ENCODE peak calls at places on chromosomes 13 and 19, in eight cellular contexts. H, P, R, D, G, T, F and Z are unnamed samples. For H3K4me1, the result is how much of the 10 kb centered on the place peaks cover.

GRCh38 chr13:97328222-97328790 is 105.7 kb upstream of the RAP2A start:
- DNase-seq in G (peak), H (no peak), D (no peak), P (no peak), F (no peak), R (no peak), T (peak), Z (peak)

GRCh38 chr19:41352609-41353465 is 885 bp downstream of the TGFB1 start:
- DNase-seq in F (no peak), P (peak), H (peak), T (peak), D (peak), G (peak), R (peak), Z (peak)

GRCh38 chr13:110344320-110344719 is 37.2 kb downstream of the COL4A2 start:
- DNase-seq in P (no peak), F (no peak), R (no peak), T (no peak), D (no peak), H (no peak), G (no peak), Z (no peak)

GRCh38 chr19:2355168-2356035 is 4.7 kb upstream of the TMPRSS9 start:
- DNase-seq in R (no peak), T (no peak), G (no peak), D (no peak), H (no peak), P (no peak), F (no peak), Z (no peak)

GRCh38 chr19:4161415-4162077 is 8.1 kb downstream of the CREB3L3 start:
- DNase-seq in D (no peak), G (no peak), R (no peak), F (no peak), T (no peak), H (no peak), P (no peak), Z (no peak)

GRCh38 chr19:2983351-2984195 is 6.2 kb downstream of the TLE6 start:
- DNase-seq in D (no peak), T (no peak), P (no peak), G (no peak), H (peak), R (peak), F (no peak), Z (peak)

GRCh38 chr13:33251131-33251629 is 34.4 kb downstream of the STARD13 start:
- DNase-seq in D (no peak), F (no peak), R (no peak), G (no peak), P (no peak), T (no peak), H (no peak), Z (no peak)

GRCh38 chr19:989381-990081 is 5.4 kb downstream of the WDR18 start:
- DNase-seq in F (no peak), D (no peak), G (no peak), R (no peak), T (no peak), P (no peak), H (no peak), Z (peak)

GRCh38 chr13:109198585-109198984 is 569.2 kb downstream of the MYO16 start:
- DNase-seq in G (no peak), D (no peak), R (no peak), T (no peak), P (no peak), H (peak), F (no peak), Z (no peak)

GRCh38 chr13:113403255-113404104 is 39.5 kb upstream of the GRTP1 start:
- DNase-seq in G (no peak), R (peak), P (no peak), H (no peak), D (no peak), F (peak), T (no peak), Z (no peak)

GRCh38 chr19:801861-802496 is 4.7 kb downstream of the PTBP1 start:
- DNase-seq in F (no peak), G (no peak), P (peak), D (no peak), T (no peak), H (peak), R (no peak), Z (peak)

GRCh38 chr13:87078947-87079795 is 592.0 kb upstream of the SLITRK5 start:
- DNase-seq in G (no peak), F (no peak), H (no peak), R (no peak), P (no peak), D (no peak), T (no peak), Z (no peak)

GRCh38 chr13:76000131-76000530 is 364.0 kb downstream of the LMO7 start:
- DNase-seq in G (no peak), T (no peak), P (no peak), F (no peak), H (no peak), R (no peak), D (no peak), Z (no peak)

GRCh38 chr19:13260883-13261653 is 110.9 kb downstream of the IER2 start:
- DNase-seq in F (no peak), D (no peak), R (no peak), T (no peak), P (peak), G (peak), H (peak), Z (no peak)

GRCh38 chr13:113902536-113902935 is 38.7 kb upstream of the GAS6 start:
- DNase-seq in F (no peak), T (no peak), G (no peak), H (no peak), P (no peak), D (no peak), R (no peak), Z (no peak)

GRCh38 chr13:108769213-108770070 is 140.0 kb downstream of the MYO16 start:
- DNase-seq in H (no peak), G (peak), D (no peak), P (no peak), F (no peak), T (no peak), R (no peak), Z (no peak)

GRCh38 chr19:51628153-51628939 is 1.9 kb downstream of the SIGLEC5 start:
- DNase-seq in G (no peak), H (no peak), T (no peak), F (peak), D (no peak), P (no peak), R (no peak), Z (no peak)
- TF ChIP-seq EP300 in G (no peak), H (no peak), T (no peak), F (no peak), D (no peak), P (no peak), R (no peak), Z (no peak)

GRCh38 chr13:41007359-41008118 is 11.6 kb downstream of the ELF1 start:
- DNase-seq in D (peak), R (no peak), G (no peak), T (no peak), F (no peak), P (no peak), H (no peak), Z (no peak)

GRCh38 chr13:41005709-41006108 is 13.4 kb downstream of the ELF1 start:
- DNase-seq in T (no peak), D (no peak), P (no peak), H (no peak), R (no peak), F (no peak), G (no peak), Z (no peak)

GRCh38 chr13:41006296-41006695 is 12.8 kb downstream of the ELF1 start:
- DNase-seq in P (no peak), D (no peak), T (no peak), F (no peak), R (no peak), H (no peak), G (no peak), Z (no peak)

GRCh38 chr13:41006951-41007350 is 12.2 kb downstream of the ELF1 start:
- DNase-seq in D (no peak), T (no peak), P (no peak), G (no peak), F (no peak), H (no peak), R (no peak), Z (no peak)

DNA sequence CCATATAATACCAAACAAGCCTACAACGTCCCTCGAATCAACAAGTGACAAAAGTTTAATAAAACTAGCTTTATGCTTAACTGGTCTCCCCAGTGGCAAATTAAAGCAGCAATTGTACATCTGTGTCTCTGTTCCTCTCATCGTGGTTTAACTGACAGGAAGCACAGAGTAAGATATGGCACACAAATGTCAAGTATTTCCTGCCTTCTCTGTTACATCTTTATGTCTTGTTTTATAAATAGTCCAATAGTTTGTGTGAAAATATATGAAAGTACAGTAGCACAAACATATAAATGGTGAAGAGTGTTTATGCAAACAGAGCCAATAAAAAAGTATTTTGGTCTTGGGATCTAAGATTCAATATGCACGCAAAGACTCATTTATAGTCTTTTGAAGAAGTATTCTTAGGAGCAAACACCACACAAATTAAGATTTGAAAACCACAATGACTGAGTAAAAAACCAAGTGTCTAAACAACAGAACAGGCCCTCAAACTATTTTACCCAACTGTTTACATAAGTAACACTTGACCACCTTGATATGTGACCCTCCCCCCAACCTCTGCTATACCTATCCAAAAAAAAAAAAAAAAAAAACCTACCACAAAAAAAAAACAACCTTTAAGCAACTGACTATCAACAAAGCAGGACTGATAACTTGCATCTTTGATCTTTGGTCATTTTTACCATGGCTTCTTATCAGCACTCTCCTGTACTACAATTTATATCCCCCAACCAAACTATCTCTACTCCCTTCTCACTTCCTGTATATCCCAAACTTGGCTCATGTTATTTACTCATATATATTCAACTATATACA is 14.0 kb downstream of the ELF1 start:
- DNase-seq in D (no peak), G (no peak), F (no peak), P (no peak), T (no peak), R (no peak), H (no peak), Z (no peak)
- H3K4me1 ChIP-seq in D (half or more), G (half or more), F (half or more), P (under half), T (under half), R (under half), H (under half), Z (under half)

DNA sequence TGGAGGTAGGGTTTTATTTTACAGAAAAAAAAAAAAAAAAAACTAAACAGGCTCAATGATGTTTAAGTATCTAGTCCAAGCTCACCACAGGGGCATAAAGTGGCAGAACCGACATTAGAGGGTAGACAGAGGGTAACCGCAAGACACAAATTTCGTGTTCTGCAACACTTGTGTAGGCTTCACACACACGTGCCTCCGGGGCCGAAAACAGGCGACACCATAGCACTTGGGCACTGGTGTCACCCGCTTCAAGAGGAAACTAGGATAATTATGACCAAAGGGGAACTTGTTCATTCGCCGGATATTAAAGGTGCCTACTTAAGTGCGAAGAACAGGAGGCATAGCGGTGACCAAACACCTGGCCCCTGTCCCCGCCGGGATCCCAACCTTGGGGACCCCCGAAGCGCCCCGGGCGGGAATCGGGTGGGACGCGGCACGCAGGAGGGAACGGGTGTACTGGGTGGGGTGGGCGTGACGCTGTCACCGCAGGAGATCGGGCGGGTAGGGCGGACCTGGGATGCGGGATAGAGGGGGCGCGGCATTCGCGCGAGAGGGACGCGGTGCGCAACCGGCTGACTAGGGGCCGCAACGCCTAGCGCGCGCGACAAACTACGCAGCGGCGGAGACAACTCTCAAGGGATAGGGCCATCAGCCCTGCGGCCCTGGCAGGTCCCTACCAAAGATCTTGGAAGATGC is 560 bp downstream of the MZT1 start:
- DNase-seq in R (no peak), D (peak), H (peak), T (no peak), F (peak), P (peak), G (peak), Z (peak)
- TF ChIP-seq EP300 in R (no peak), D (no peak), H (no peak), T (no peak), F (no peak), P (no peak), G (no peak), Z (no peak)

GRCh38 chr19:46967578-46968018 is 52.0 kb upstream of the NPAS1 start:
- DNase-seq in H (peak), G (no peak), D (no peak), R (no peak), P (peak), T (no peak), F (no peak), Z (no peak)
- H3K4me1 ChIP-seq in H (under half), G (under half), D (under half), R (under half), P (under half), T (under half), F (under half), Z (under half)

DNA sequence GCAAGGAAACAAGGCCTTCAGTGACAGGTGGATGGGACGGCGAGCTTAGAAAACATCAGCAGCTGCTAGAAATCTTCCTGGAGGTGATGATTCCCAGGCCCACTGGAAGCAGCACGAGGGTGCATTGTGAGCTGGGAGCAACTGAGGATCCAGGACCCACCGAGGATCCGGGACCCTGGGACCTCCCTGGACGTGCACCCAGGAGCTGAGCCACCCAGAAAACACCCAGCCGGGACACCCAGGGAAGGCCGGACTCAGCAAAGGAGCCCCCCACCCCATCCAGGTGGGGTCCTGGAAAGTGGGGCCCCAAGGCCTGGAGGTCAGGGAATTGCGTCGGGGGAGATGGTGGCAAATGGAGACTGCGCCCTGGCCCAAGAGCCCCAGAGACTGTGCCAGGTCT is 22.3 kb upstream of the SPACA7 start:
- DNase-seq in P (no peak), R (no peak), H (no peak), D (no peak), G (no peak), F (no peak), T (no peak), Z (no peak)
- TF ChIP-seq EP300 in P (no peak), R (no peak), H (no peak), D (no peak), G (no peak), F (no peak), T (no peak), Z (no peak)

DNA sequence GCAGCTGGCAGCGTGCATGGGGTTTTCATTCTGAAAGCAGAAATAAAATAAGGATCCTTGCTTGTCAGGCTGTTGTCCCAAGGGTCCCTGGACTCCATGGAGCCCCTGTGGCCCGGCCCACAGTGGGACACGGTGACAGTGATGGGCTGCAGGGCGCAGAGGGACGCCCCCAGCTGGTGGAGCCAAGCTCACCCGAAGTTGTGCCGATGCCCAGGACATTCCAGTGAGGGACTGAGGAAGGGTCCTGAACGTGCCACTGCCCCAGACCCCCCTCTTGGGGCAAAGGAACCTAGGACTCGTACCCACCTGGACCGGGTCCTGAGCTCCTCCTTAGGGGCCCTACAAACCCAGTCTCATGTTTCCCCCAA is 35.0 kb downstream of the MYO9B start:
- DNase-seq in F (no peak), D (no peak), G (no peak), H (no peak), R (no peak), P (no peak), T (no peak), Z (no peak)
- H3K4me1 ChIP-seq in F (half or more), D (under half), G (under half), H (half or more), R (under half), P (under half), T (under half), Z (under half)

GRCh38 chr19:56369886-56370676 is 23.3 kb downstream of the ZNF582 start:
- DNase-seq in P (no peak), T (no peak), R (no peak), G (no peak), F (no peak), D (no peak), H (no peak), Z (no peak)
- TF ChIP-seq EP300 in P (no peak), T (no peak), R (no peak), G (no peak), F (no peak), D (no peak), H (no peak), Z (no peak)

DNA sequence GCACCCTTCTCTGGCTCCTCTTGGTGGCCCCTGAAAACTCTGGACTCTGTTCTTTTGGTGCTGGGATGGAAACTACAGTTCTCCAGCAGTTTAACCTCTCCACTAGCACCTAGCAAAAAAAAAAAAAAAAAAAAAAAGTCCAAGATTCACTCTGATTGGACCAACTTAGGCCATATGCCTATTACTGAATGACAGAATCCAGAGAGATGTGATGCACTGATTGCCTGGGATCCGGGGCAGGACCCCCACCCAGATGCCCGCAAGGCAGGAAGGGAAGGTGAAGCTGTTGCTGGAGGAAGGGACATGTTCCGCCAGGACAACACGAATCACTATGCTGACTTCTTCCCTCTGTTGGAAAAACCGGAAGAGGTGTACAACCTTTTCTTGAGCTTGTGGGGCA is 152.5 kb upstream of the ZNF536 start:
- DNase-seq in R (no peak), G (no peak), F (no peak), H (no peak), P (no peak), T (no peak), D (no peak), Z (no peak)
- H3K4me1 ChIP-seq in R (under half), G (under half), F (under half), H (under half), P (under half), T (under half), D (under half), Z (under half)

GRCh38 chr13:101474419-101474957 is 22.0 kb downstream of the ITGBL1 start:
- DNase-seq in R (no peak), G (peak), T (no peak), H (no peak), F (no peak), D (no peak), P (no peak), Z (no peak)

GRCh38 chr13:101475536-101475935 is 23.1 kb downstream of the ITGBL1 start:
- DNase-seq in T (no peak), F (no peak), G (no peak), P (no peak), R (no peak), D (no peak), H (no peak), Z (no peak)

GRCh38 chr13:101473458-101473857 is 21.0 kb downstream of the ITGBL1 start:
- DNase-seq in D (no peak), P (no peak), H (no peak), G (no peak), F (no peak), R (no peak), T (no peak), Z (no peak)
- TF ChIP-seq EP300 in D (no peak), P (no peak), H (no peak), G (no peak), F (no peak), R (no peak), T (no peak), Z (no peak)

GRCh38 chr13:79379274-79379673 is 26.8 kb downstream of the RBM26 start:
- DNase-seq in P (no peak), H (no peak), D (no peak), F (no peak), R (no peak), T (no peak), G (no peak), Z (no peak)

GRCh38 chr13:79380943-79381445 is 25.1 kb downstream of the RBM26 start:
- DNase-seq in P (no peak), G (no peak), T (no peak), D (no peak), F (no peak), H (no peak), R (no peak), Z (no peak)

GRCh38 chr13:79384022-79384610 is 21.9 kb downstream of the RBM26 start:
- DNase-seq in G (no peak), P (no peak), F (no peak), D (peak), T (no peak), R (no peak), H (no peak), Z (no peak)

GRCh38 chr13:79385694-79386093 is 20.4 kb downstream of the RBM26 start:
- DNase-seq in P (no peak), T (no peak), D (no peak), G (no peak), H (no peak), R (no peak), F (no peak), Z (no peak)

DNA sequence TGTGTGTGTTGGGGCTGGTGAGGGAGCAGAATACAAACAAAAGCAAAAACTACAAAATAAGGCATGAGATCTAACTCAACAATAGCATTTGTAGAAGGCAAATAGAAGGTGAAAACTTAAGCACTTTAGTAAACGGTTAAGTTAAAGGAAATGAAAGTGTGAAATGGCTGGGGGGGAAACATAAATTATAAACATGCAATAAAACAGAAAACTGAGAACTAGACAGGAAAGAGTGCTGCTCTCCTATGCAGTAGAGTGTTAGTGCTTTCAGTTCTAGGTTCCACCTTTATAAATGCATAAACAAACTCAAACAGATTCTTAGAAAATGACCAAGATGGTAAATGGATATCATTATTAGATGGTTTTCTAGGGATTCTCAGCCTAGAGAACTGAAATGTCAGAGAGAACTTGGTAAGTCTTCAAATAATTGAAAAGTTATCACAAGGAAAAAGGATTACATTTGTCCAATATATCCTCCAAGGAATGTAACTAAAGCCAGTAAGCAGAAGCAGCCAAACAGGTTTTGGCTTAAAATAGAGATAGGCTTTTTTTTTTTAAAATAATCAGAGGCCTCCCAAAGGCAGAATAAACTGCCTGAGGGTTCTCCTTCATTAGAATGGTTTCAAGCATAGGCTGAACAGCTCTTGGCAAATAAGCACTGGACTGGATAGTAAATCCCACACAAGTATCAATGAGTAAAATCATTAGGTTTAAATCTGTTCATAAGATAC is 23.3 kb downstream of the RBM26 start:
- DNase-seq in P (no peak), R (no peak), T (no peak), F (no peak), G (no peak), H (no peak), D (no peak), Z (no peak)
- H3K4me1 ChIP-seq in P (under half), R (under half), T (under half), F (under half), G (under half), H (under half), D (under half), Z (under half)